ENCODE peak calls at places on chromosomes 12 and 14, in seven cellular contexts. Z, E, U, V, R, T and L are unnamed samples.

GRCh38 chr12:105357162-105357691 is 26.7 kb downstream of the C12orf75 start:
- DNase-seq in Z (no peak), E (no peak), U (no peak), V (peak), R (no peak), T (no peak), L (no peak)

GRCh38 chr12:83388551-83388950 is 701.8 kb downstream of the TMTC2 start:
- DNase-seq in Z (no peak), E (no peak), U (no peak), V (no peak), R (no peak), T (no peak), L (no peak)

GRCh38 chr14:104563742-104564615 is 15.6 kb upstream of the C14orf180 start:
- DNase-seq in Z (peak), E (peak), U (peak), V (peak), R (peak), T (peak), L (peak)

GRCh38 chr14:105436891-105437722 is 17.5 kb downstream of the MTA1 start:
- DNase-seq in Z (no peak), E (no peak), U (no peak), V (no peak), R (no peak), T (no peak), L (no peak)

GRCh38 chr12:2688381-2688881 is 106.3 kb upstream of the FKBP4 start:
- DNase-seq in Z (no peak), E (no peak), U (no peak), V (no peak), R (no peak), T (no peak), L (no peak)

GRCh38 chr12:47361389-47362031 is 281.8 kb upstream of the AMIGO2 start:
- DNase-seq in Z (no peak), E (peak), U (peak), V (peak), R (no peak), T (no peak), L (no peak)

GRCh38 chr14:88420187-88420586 is 34.7 kb downstream of the SPATA7 start:
- DNase-seq in Z (no peak), E (no peak), U (no peak), V (no peak), R (no peak), T (no peak), L (no peak)

GRCh38 chr14:73850940-73851339 is 691 bp upstream of the PTGR2 start:
- DNase-seq in Z (peak), E (no peak), U (no peak), V (peak), R (no peak), T (no peak), L (no peak)

GRCh38 chr14:31527546-31527945 is 33.7 kb upstream of the NUBPL start:
- DNase-seq in Z (no peak), E (no peak), U (no peak), V (no peak), R (no peak), T (no peak), L (no peak)

GRCh38 chr12:644293-644639 is 19.0 kb downstream of the NINJ2 start:
- DNase-seq in Z (no peak), E (no peak), U (no peak), V (no peak), R (no peak), T (no peak), L (no peak)

GRCh38 chr12:111359231-111359913 is 9.5 kb downstream of the PHETA1 start:
- DNase-seq in Z (no peak), E (no peak), U (no peak), V (no peak), R (no peak), T (no peak), L (no peak)

GRCh38 chr14:99035712-99036593 is 236.0 kb downstream of the BCL11B start:
- DNase-seq in Z (peak), E (peak), U (peak), V (peak), R (peak), T (peak), L (no peak)

GRCh38 chr14:76377675-76378074 is 1.7 kb downstream of the ESRRB start:
- DNase-seq in Z (no peak), E (no peak), U (no peak), V (no peak), R (no peak), T (no peak), L (no peak)

GRCh38 chr14:68730811-68731425 is 61.9 kb downstream of the ZFP36L1 start:
- DNase-seq in Z (no peak), E (no peak), U (no peak), V (no peak), R (no peak), T (no peak), L (no peak)

GRCh38 chr14:24058260-24058950 is 6.6 kb downstream of the CARMIL3 start:
- DNase-seq in Z (peak), E (no peak), U (peak), V (peak), R (peak), T (peak), L (peak)

GRCh38 chr14:49977126-49977841 is 84.4 kb downstream of the ARF6 start:
- DNase-seq in Z (no peak), E (no peak), U (no peak), V (no peak), R (no peak), T (no peak), L (no peak)

GRCh38 chr12:50315803-50316202 is 32.5 kb upstream of the LIMA1 start:
- DNase-seq in Z (no peak), E (no peak), U (no peak), V (no peak), R (no peak), T (no peak), L (no peak)

GRCh38 chr14:55965851-55966250 is 152.4 kb upstream of the PELI2 start:
- DNase-seq in Z (peak), E (no peak), U (no peak), V (no peak), R (no peak), T (no peak), L (no peak)

GRCh38 chr14:77589099-77589498 is 27.3 kb downstream of the SPTLC2 start:
- DNase-seq in Z (no peak), E (no peak), U (no peak), V (no peak), R (no peak), T (no peak), L (no peak)

GRCh38 chr14:52318829-52319604 is 4.9 kb downstream of the PTGER2 start:
- DNase-seq in Z (no peak), E (no peak), U (no peak), V (peak), R (peak), T (no peak), L (no peak)

GRCh38 chr14:31968107-31968810 is 108.8 kb upstream of the ARHGAP5 start:
- DNase-seq in Z (no peak), E (no peak), U (no peak), V (no peak), R (no peak), T (no peak), L (no peak)

GRCh38 chr12:1977109-1977508 is 27.1 kb downstream of the DCP1B start:
- DNase-seq in Z (no peak), E (no peak), U (no peak), V (no peak), R (no peak), T (no peak), L (no peak)

GRCh38 chr12:132190012-132190755 is 45.9 kb downstream of the NOC4L start:
- DNase-seq in Z (no peak), E (no peak), U (peak), V (no peak), R (no peak), T (no peak), L (no peak)

GRCh38 chr14:65940056-65940735 is 527.7 kb downstream of the FUT8 start:
- DNase-seq in Z (no peak), E (no peak), U (peak), V (peak), R (no peak), T (no peak), L (no peak)

GRCh38 chr14:24259282-24260025 is 3.5 kb downstream of the TGM1 start:
- DNase-seq in Z (peak), E (no peak), U (no peak), V (peak), R (peak), T (no peak), L (no peak)

GRCh38 chr12:5022465-5023061 is 21.1 kb upstream of the KCNA5 start:
- DNase-seq in Z (peak), E (peak), U (peak), V (peak), R (peak), T (no peak), L (peak)

GRCh38 chr12:100721193-100721592 is 73.4 kb upstream of the ANO4 start:
- DNase-seq in Z (no peak), E (no peak), U (no peak), V (no peak), R (no peak), T (no peak), L (no peak)

GRCh38 chr14:52351191-52351560 is 37.1 kb downstream of the PTGER2 start:
- DNase-seq in Z (peak), E (no peak), U (no peak), V (no peak), R (peak), T (no peak), L (no peak)

GRCh38 chr12:126108247-126108646 is 1043.0 kb downstream of the AACS start:
- DNase-seq in Z (no peak), E (no peak), U (no peak), V (no peak), R (no peak), T (no peak), L (no peak)
- TF ChIP-seq CTCF in Z (no peak), E (no peak), U (no peak), V (no peak), R (no peak), T (no peak), L (no peak)

GRCh38 chr12:123757555-123757954 is 4.5 kb upstream of the DNAH10 start:
- DNase-seq in Z (peak), E (no peak), U (no peak), V (peak), R (peak), T (peak), L (no peak)

GRCh38 chr12:123750159-123750656 is 11.9 kb upstream of the DNAH10 start:
- DNase-seq in Z (no peak), E (no peak), U (no peak), V (no peak), R (no peak), T (no peak), L (no peak)

GRCh38 chr12:123749355-123749754 is 12.7 kb upstream of the DNAH10 start:
- DNase-seq in Z (no peak), E (no peak), U (no peak), V (no peak), R (no peak), T (no peak), L (no peak)

GRCh38 chr12:123752046-123752445 is 10.1 kb upstream of the DNAH10 start:
- DNase-seq in Z (no peak), E (no peak), U (no peak), V (no peak), R (no peak), T (no peak), L (no peak)

GRCh38 chr12:123754041-123754757 is 7.9 kb upstream of the DNAH10 start:
- DNase-seq in Z (no peak), E (no peak), U (no peak), V (no peak), R (no peak), T (no peak), L (no peak)
- TF ChIP-seq CTCF in Z (no peak), E (no peak), U (no peak), V (no peak), R (no peak), T (no peak), L (no peak)

GRCh38 chr14:103549361-103550311 is 12.8 kb downstream of the BAG5 start:
- DNase-seq in Z (no peak), E (no peak), U (no peak), V (no peak), R (no peak), T (no peak), L (no peak)
- TF ChIP-seq CTCF in Z (no peak), E (no peak), U (no peak), V (no peak), R (no peak), T (peak), L (no peak)

DNA sequence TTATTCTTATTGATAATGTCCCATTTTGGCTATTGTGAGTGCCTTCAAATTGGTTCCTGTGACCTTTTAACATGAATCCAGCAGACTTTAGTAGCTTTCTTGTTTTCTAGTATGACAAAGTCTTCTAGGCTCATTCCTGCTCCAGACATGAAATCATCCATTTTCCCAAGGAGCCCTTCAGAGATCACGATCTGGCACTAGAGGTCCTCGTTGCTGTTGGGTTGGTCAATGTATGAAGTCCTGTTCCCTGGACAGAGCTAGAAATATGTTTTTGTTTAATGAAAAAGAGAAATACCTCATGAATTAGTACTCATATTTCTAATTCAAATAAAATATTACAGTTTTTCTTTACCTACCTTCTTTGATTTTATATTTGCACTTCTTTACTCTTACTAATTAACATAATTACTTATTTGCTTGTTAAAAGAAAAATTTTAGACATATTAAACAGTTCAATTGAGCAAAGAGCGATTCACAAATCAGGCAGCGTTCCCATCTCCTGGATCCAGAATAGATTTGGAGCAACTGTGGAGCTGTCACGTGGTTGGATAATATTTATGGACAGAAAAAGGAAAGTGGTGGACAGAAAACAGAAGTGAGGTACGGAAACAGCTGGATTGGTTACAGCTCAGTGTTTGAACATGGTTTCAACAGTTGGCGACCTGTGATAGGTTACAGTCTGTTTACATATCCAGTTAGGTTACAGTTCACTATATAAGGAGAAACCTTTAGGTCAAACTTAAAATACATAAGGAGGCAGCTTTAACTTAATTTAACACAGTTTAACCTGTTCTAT is 19.8 kb upstream of the FAM234B start:
- DNase-seq in Z (peak), E (no peak), U (peak), V (no peak), R (peak), T (peak), L (no peak)
- TF ChIP-seq CTCF in Z (peak), E (no peak), U (peak), V (no peak), R (no peak), T (peak), L (peak)